ENCODE peak calls at places on chromosomes 3 and 15, in four cellular contexts. Y is GM10248, W is left cardiac atrium, D is NCI-H2171. C is an unnamed sample.

GRCh38 chr3:45907769-45908705 is 21.7 kb downstream of the CCR9 start:
- DNase-seq in Y (no peak), W (no peak), D (no peak), C (no peak)

GRCh38 chr3:107884719-107885460 is 205.9 kb downstream of the CD47 start:
- DNase-seq in Y (no peak), W (no peak), D (peak), C (no peak)

GRCh38 chr3:52843116-52843865 is 8.5 kb upstream of the MUSTN1 start:
- DNase-seq in Y (no peak), W (no peak), D (no peak), C (no peak)

GRCh38 chr3:159734681-159735080 is 254.0 kb upstream of the IL12A start:
- DNase-seq in Y (no peak), W (no peak), D (no peak), C (no peak)

GRCh38 chr3:97974996-97975395 is 2.8 kb upstream of the RIOX2 start:
- DNase-seq in Y (no peak), W (no peak), D (no peak), C (peak)

GRCh38 chr3:111895079-111895478 is 36.0 kb downstream of the PHLDB2 start:
- DNase-seq in Y (peak), W (no peak), D (peak), C (peak)

GRCh38 chr15:58222698-58223097 is 84.5 kb downstream of the AQP9 start:
- DNase-seq in Y (no peak), W (no peak), D (no peak), C (no peak)

GRCh38 chr15:68421798-68422402 is 10.1 kb downstream of the ITGA11 start:
- DNase-seq in Y (no peak), W (no peak), D (no peak), C (no peak)

GRCh38 chr3:52490938-52491526 is 4.1 kb upstream of the STAB1 start:
- DNase-seq in Y (no peak), W (peak), D (no peak), C (no peak)

GRCh38 chr3:135907422-135908165 is 57.9 kb upstream of the PPP2R3A start:
- DNase-seq in Y (no peak), W (no peak), D (no peak), C (no peak)